ENCODE peak calls at places on chromosomes 13 and 19, in eight cellular contexts. One of them, this sample, is unnamed.

GRCh38 chr13:108070925-108071324 is 144.4 kb downstream of the LIG4 start:
- DNase-seq in tibial artery: no peak
- DNase-seq in lung: no peak
- DNase-seq in OCI-LY7: no peak
- DNase-seq in NB4: no peak
- DNase-seq in adrenal gland: no peak
- DNase-seq in spleen: no peak
- DNase-seq in thoracic aorta: no peak
- DNase-seq in this sample: no peak

GRCh38 chr13:95924389-95924994 is 128.7 kb downstream of the UGGT2 start:
- DNase-seq in OCI-LY7: no peak
- DNase-seq in adrenal gland: peak; percentile 44
- DNase-seq in lung: no peak
- DNase-seq in NB4: peak; percentile 88
- DNase-seq in thoracic aorta: no peak
- DNase-seq in tibial artery: no peak
- DNase-seq in spleen: no peak
- DNase-seq in this sample: no peak

GRCh38 chr19:843836-844299 is 3.1 kb downstream of the PRTN3 start:
- DNase-seq in tibial artery: no peak
- DNase-seq in thoracic aorta: no peak
- DNase-seq in adrenal gland: no peak
- DNase-seq in lung: no peak
- DNase-seq in OCI-LY7: no peak
- DNase-seq in spleen: no peak
- DNase-seq in NB4: no peak
- DNase-seq in this sample: no peak

GRCh38 chr19:3075605-3076431 is 13.5 kb upstream of the TLE5 start:
- DNase-seq in spleen: peak; percentile 91
- DNase-seq in thoracic aorta: no peak
- DNase-seq in lung: peak; percentile 58
- DNase-seq in tibial artery: no peak
- DNase-seq in adrenal gland: peak; percentile 45
- DNase-seq in OCI-LY7: peak; percentile 72
- DNase-seq in NB4: peak; percentile 45
- DNase-seq in this sample: no peak

GRCh38 chr13:23634897-23635296 is 64.7 kb downstream of the TNFRSF19 start:
- DNase-seq in thoracic aorta: no peak
- DNase-seq in lung: no peak
- DNase-seq in tibial artery: no peak
- DNase-seq in NB4: no peak
- DNase-seq in spleen: no peak
- DNase-seq in OCI-LY7: no peak
- DNase-seq in adrenal gland: no peak
- DNase-seq in this sample: no peak

GRCh38 chr19:53892301-53892980 is 10.4 kb downstream of the PRKCG start:
- DNase-seq in tibial artery: no peak
- DNase-seq in spleen: no peak
- DNase-seq in adrenal gland: no peak
- DNase-seq in lung: no peak
- DNase-seq in OCI-LY7: no peak
- DNase-seq in NB4: no peak
- DNase-seq in thoracic aorta: no peak
- DNase-seq in this sample: no peak

GRCh38 chr19:48556163-48556562 is 4.2 kb downstream of the SULT2B1 start:
- DNase-seq in OCI-LY7: no peak
- DNase-seq in tibial artery: no peak
- DNase-seq in spleen: no peak
- DNase-seq in thoracic aorta: no peak
- DNase-seq in lung: no peak
- DNase-seq in NB4: no peak
- DNase-seq in adrenal gland: peak; percentile 78
- DNase-seq in this sample: no peak

GRCh38 chr19:48480476-48481190 is 11.5 kb downstream of the CYTH2 start:
- DNase-seq in OCI-LY7: no peak
- DNase-seq in lung: no peak
- DNase-seq in NB4: peak; percentile 77
- DNase-seq in adrenal gland: no peak
- DNase-seq in thoracic aorta: no peak
- DNase-seq in tibial artery: no peak
- DNase-seq in spleen: peak; percentile 91
- DNase-seq in this sample: no peak

GRCh38 chr13:113946409-113947181 is 27.3 kb downstream of the C13orf46 start:
- DNase-seq in NB4: no peak
- DNase-seq in OCI-LY7: no peak
- DNase-seq in tibial artery: peak; percentile 65
- DNase-seq in spleen: peak; percentile 61
- DNase-seq in adrenal gland: no peak
- DNase-seq in lung: no peak
- DNase-seq in thoracic aorta: peak; percentile 1
- DNase-seq in this sample: peak; percentile 53

GRCh38 chr13:52010890-52011689 is at the start of gene ATP7B:
- DNase-seq in lung: no peak
- DNase-seq in thoracic aorta: no peak
- DNase-seq in NB4: peak; percentile 58
- DNase-seq in OCI-LY7: peak; percentile 12
- DNase-seq in adrenal gland: peak; percentile 21
- DNase-seq in tibial artery: no peak
- DNase-seq in spleen: peak; percentile 85
- DNase-seq in this sample: no peak

GRCh38 chr13:52011690-52012511 is at the start of gene ALG11:
- DNase-seq in adrenal gland: peak; percentile 99
- DNase-seq in OCI-LY7: peak; percentile 99
- DNase-seq in lung: peak; percentile 99
- DNase-seq in spleen: peak; percentile 98
- DNase-seq in tibial artery: peak; percentile 100
- DNase-seq in thoracic aorta: peak; percentile 96
- DNase-seq in NB4: peak; percentile 99
- DNase-seq in this sample: peak; percentile 96

GRCh38 chr13:52012512-52012836 is 276 bp downstream of the ALG11 start:
- DNase-seq in thoracic aorta: no peak
- DNase-seq in tibial artery: no peak
- DNase-seq in lung: no peak
- DNase-seq in adrenal gland: no peak
- DNase-seq in OCI-LY7: peak; percentile 12
- DNase-seq in spleen: no peak
- DNase-seq in NB4: no peak
- DNase-seq in this sample: no peak

GRCh38 chr13:52006491-52007245 is 4.6 kb downstream of the ATP7B start:
- DNase-seq in spleen: no peak
- DNase-seq in NB4: no peak
- DNase-seq in thoracic aorta: no peak
- DNase-seq in OCI-LY7: no peak
- DNase-seq in tibial artery: no peak
- DNase-seq in lung: no peak
- DNase-seq in adrenal gland: no peak
- DNase-seq in this sample: no peak

DNA sequence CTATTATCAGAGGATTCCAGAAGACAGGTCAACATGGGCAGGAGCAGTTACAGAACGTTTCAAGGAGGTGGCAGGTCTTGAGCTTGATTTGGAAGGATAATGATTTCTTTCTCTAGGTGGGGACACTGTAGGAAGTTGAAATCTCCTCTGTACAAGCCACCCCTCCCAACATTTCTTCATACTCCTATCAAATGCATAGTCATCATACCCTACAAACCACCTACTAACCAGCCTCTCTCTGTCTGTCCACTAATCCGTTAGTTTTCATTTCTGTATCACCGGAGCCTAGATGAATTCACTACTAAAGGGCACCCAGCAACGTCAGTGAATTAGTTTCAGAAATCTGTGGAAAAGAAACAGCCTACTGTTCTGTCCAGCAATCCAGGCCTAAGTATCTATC is 1.3 kb downstream of the ATP7B start:
- DNase-seq in NB4: no peak
- DNase-seq in lung: no peak
- DNase-seq in OCI-LY7: no peak
- DNase-seq in adrenal gland: no peak
- DNase-seq in spleen: no peak
- DNase-seq in thoracic aorta: no peak
- DNase-seq in tibial artery: no peak
- DNase-seq in this sample: no peak
- H3K4me3 ChIP-seq in NB4: no peak overlapping the region
- H3K4me3 ChIP-seq in lung: no peak overlapping the region
- H3K4me3 ChIP-seq in OCI-LY7: no peak overlapping the region
- H3K4me3 ChIP-seq in adrenal gland: no peak overlapping the region
- H3K4me3 ChIP-seq in spleen: no peak overlapping the region
- H3K4me3 ChIP-seq in thoracic aorta: no peak overlapping the region
- H3K4me3 ChIP-seq in tibial artery: no peak overlapping the region
- H3K4me3 ChIP-seq in this sample: no peak overlapping the region

DNA sequence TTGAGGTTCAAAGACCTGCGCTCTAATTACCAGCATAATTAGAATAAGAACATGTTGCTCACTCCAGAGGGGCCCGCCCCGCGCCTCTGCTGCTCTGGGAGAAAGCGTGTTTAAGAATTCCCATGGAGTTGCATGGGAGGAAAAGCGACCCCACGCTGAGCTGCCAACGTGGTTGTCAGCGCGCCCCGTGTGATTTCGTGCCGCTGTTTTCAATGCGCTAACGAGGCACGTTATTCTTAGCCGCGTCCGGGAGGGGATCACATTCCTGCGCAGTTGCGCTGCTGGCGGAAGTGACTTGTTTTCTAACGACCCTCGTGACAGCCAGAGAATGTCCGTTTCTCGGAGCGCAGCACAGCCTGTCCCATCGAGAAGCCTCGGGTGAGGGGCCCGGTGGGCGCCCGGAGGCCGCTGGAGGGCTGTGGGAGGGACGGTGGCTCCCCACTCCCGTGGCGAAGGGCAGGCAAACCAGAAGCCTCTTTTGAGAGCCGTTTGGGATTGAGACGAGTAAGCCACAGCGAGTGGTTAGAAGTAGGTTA is 173.8 kb upstream of the SOX1 start:
- DNase-seq in thoracic aorta: no peak
- DNase-seq in spleen: no peak
- DNase-seq in adrenal gland: no peak
- DNase-seq in tibial artery: no peak
- DNase-seq in NB4: no peak
- DNase-seq in lung: no peak
- DNase-seq in OCI-LY7: no peak
- DNase-seq in this sample: no peak
- H3K4me3 ChIP-seq in thoracic aorta: no peak overlapping the region
- H3K4me3 ChIP-seq in spleen: peak overlapping the region; percentile 43
- H3K4me3 ChIP-seq in adrenal gland: no peak overlapping the region
- H3K4me3 ChIP-seq in tibial artery: no peak overlapping the region
- H3K4me3 ChIP-seq in NB4: no peak overlapping the region
- H3K4me3 ChIP-seq in lung: no peak overlapping the region
- H3K4me3 ChIP-seq in OCI-LY7: no peak overlapping the region
- H3K4me3 ChIP-seq in this sample: no peak overlapping the region

GRCh38 chr19:19643158-19644053 is at the start of gene GMIP:
- DNase-seq in NB4: peak; percentile 88
- DNase-seq in OCI-LY7: peak; percentile 85
- DNase-seq in thoracic aorta: no peak
- DNase-seq in adrenal gland: peak; percentile 57
- DNase-seq in lung: peak; percentile 74
- DNase-seq in tibial artery: peak; percentile 84
- DNase-seq in spleen: peak; percentile 98
- DNase-seq in this sample: no peak

GRCh38 chr19:19647037-19647835 is 3.8 kb upstream of the GMIP start:
- DNase-seq in adrenal gland: no peak
- DNase-seq in NB4: no peak
- DNase-seq in thoracic aorta: no peak
- DNase-seq in lung: no peak
- DNase-seq in OCI-LY7: no peak
- DNase-seq in spleen: no peak
- DNase-seq in tibial artery: no peak
- DNase-seq in this sample: no peak

GRCh38 chr19:19642506-19643157 is 825 bp downstream of the GMIP start:
- DNase-seq in OCI-LY7: peak; percentile 29
- DNase-seq in adrenal gland: no peak
- DNase-seq in spleen: no peak
- DNase-seq in lung: no peak
- DNase-seq in NB4: peak; percentile 73
- DNase-seq in tibial artery: no peak
- DNase-seq in thoracic aorta: no peak
- DNase-seq in this sample: no peak

GRCh38 chr19:19645233-19645870 is 1.9 kb upstream of the GMIP start:
- DNase-seq in tibial artery: no peak
- DNase-seq in NB4: no peak
- DNase-seq in OCI-LY7: no peak
- DNase-seq in lung: no peak
- DNase-seq in thoracic aorta: no peak
- DNase-seq in adrenal gland: no peak
- DNase-seq in spleen: no peak
- DNase-seq in this sample: no peak

GRCh38 chr19:19644054-19644388 is 564 bp upstream of the GMIP start:
- DNase-seq in spleen: no peak
- DNase-seq in OCI-LY7: no peak
- DNase-seq in adrenal gland: no peak
- DNase-seq in thoracic aorta: no peak
- DNase-seq in tibial artery: no peak
- DNase-seq in lung: no peak
- DNase-seq in NB4: no peak
- DNase-seq in this sample: no peak
- H3K4me3 ChIP-seq in spleen: peak overlapping the region; percentile 95
- H3K4me3 ChIP-seq in OCI-LY7: peak overlapping the region; percentile 78
- H3K4me3 ChIP-seq in adrenal gland: peak overlapping the region; percentile 65
- H3K4me3 ChIP-seq in thoracic aorta: peak overlapping the region; percentile 82
- H3K4me3 ChIP-seq in tibial artery: peak overlapping the region; percentile 60
- H3K4me3 ChIP-seq in lung: no peak overlapping the region
- H3K4me3 ChIP-seq in NB4: no peak overlapping the region
- H3K4me3 ChIP-seq in this sample: no peak overlapping the region

GRCh38 chr19:15640904-15641597 is 354 bp downstream of the CYP4F3 start:
- DNase-seq in NB4: peak; percentile 17
- DNase-seq in adrenal gland: no peak
- DNase-seq in lung: no peak
- DNase-seq in thoracic aorta: no peak
- DNase-seq in tibial artery: no peak
- DNase-seq in OCI-LY7: no peak
- DNase-seq in spleen: no peak
- DNase-seq in this sample: no peak
- H3K4me3 ChIP-seq in NB4: no peak overlapping the region
- H3K4me3 ChIP-seq in adrenal gland: no peak overlapping the region
- H3K4me3 ChIP-seq in lung: no peak overlapping the region
- H3K4me3 ChIP-seq in thoracic aorta: no peak overlapping the region
- H3K4me3 ChIP-seq in tibial artery: no peak overlapping the region
- H3K4me3 ChIP-seq in OCI-LY7: no peak overlapping the region
- H3K4me3 ChIP-seq in spleen: peak overlapping the region; percentile 49
- H3K4me3 ChIP-seq in this sample: no peak overlapping the region

This sample was measured in RWPE2.